ENCODE peak calls at places on chromosome 17, in four cellular contexts. J, D, W and M are unnamed samples.

GRCh38 chr17:42989146-42989545 is 8.8 kb downstream of the RUNDC1 start:
- DNase-seq in J (no peak), D (no peak), W (no peak), M (no peak)

GRCh38 chr17:65446838-65447526 is 114.5 kb downstream of the AXIN2 start:
- DNase-seq in J (no peak), D (no peak), W (no peak), M (no peak)

GRCh38 chr17:19317359-19318095 is 45.0 kb downstream of the B9D1 start:
- DNase-seq in J (no peak), D (no peak), W (peak; percentile 20), M (peak; percentile 68)

GRCh38 chr17:58352843-58353719 is 1.1 kb upstream of the SUPT4H1 start:
- DNase-seq in J (peak; percentile 28), D (no peak), W (peak; percentile 46), M (peak; percentile 21)

GRCh38 chr17:45311762-45312476 is 4.9 kb downstream of the MAP3K14 start:
- DNase-seq in J (peak; percentile 87), D (no peak), W (no peak), M (no peak)

GRCh38 chr17:17922198-17922901 is 49.9 kb downstream of the TOM1L2 start:
- DNase-seq in J (no peak), D (no peak), W (no peak), M (no peak)

GRCh38 chr17:74972107-74972972 is at the start of gene HID1:
- DNase-seq in J (peak; percentile 72), D (no peak), W (no peak), M (no peak)

GRCh38 chr17:83128306-83129240 is 49.2 kb downstream of the METRNL start:
- DNase-seq in J (no peak), D (no peak), W (no peak), M (no peak)

GRCh38 chr17:59342681-59343127 is 11.2 kb downstream of the YPEL2 start:
- DNase-seq in J (peak; percentile 18), D (no peak), W (no peak), M (no peak)

GRCh38 chr17:12070561-12070960 is 49.9 kb downstream of the MAP2K4 start:
- DNase-seq in J (no peak), D (peak; percentile 32), W (peak; percentile 58), M (peak; percentile 43)

GRCh38 chr17:4499431-4500187 is 928 bp downstream of the SPNS2 start:
- DNase-seq in J (peak; percentile 33), D (no peak), W (no peak), M (no peak)

GRCh38 chr17:42429726-42430464 is 6.8 kb upstream of the CAVIN1 start:
- DNase-seq in J (no peak), D (no peak), W (no peak), M (no peak)

GRCh38 chr17:67602974-67603373 is 114.8 kb upstream of the NOL11 start:
- DNase-seq in J (peak; percentile 64), D (peak; percentile 2), W (peak; percentile 47), M (peak; percentile 34)

GRCh38 chr17:75182569-75183436 is at the start of gene SUMO2:
- DNase-seq in J (peak; percentile 93), D (peak; percentile 92), W (peak; percentile 99), M (peak; percentile 96)

GRCh38 chr17:64773836-64774761 is 112.0 kb upstream of the SMURF2 start:
- DNase-seq in J (no peak), D (peak; percentile 24), W (peak; percentile 47), M (peak; percentile 18)

GRCh38 chr17:2560658-2561057 is 32.8 kb upstream of the PAFAH1B1 start:
- DNase-seq in J (no peak), D (no peak), W (no peak), M (no peak)

GRCh38 chr17:75240394-75241142 is 20.8 kb downstream of the GGA3 start:
- DNase-seq in J (peak; percentile 40), D (no peak), W (peak; percentile 29), M (no peak)

GRCh38 chr17:3961564-3962047 is 2.6 kb downstream of the ATP2A3 start:
- DNase-seq in J (peak; percentile 29), D (no peak), W (no peak), M (no peak)

GRCh38 chr17:42676424-42677011 is at the start of gene PLEKHH3:
- DNase-seq in J (no peak), D (peak; percentile 24), W (no peak), M (no peak)